ENCODE peak calls at places on chromosomes 4 and X, in four cellular contexts. W is breast epithelium, V is H9, N is sigmoid colon. Y is an unnamed sample. For H3K4me1, the result is how much of the 10 kb centered on the place peaks cover.

GRCh38 chr4:169765845-169766244 is 8.1 kb upstream of the HPF1 start:
- DNase-seq in W (no peak), V (no peak), N (no peak), Y (no peak)

GRCh38 chr4:126856906-126857305 is 775.9 kb upstream of the INTU start:
- DNase-seq in W (no peak), V (no peak), N (no peak), Y (no peak)

GRCh38 chrX:149877636-149878035 is 3.3 kb upstream of the MAGEA8 start:
- DNase-seq in W (no peak), V (no peak), N (no peak), Y (no peak)

GRCh38 chrX:96721398-96721797 is 36.8 kb downstream of the DIAPH2 start:
- DNase-seq in W (no peak), V (no peak), N (no peak), Y (no peak)

GRCh38 chr4:179097741-179098140 is 1655.5 kb upstream of the AGA start:
- DNase-seq in W (no peak), V (peak), N (no peak), Y (no peak)

GRCh38 chr4:48095441-48095840 is 38.6 kb downstream of the TXK start:
- DNase-seq in W (no peak), V (no peak), N (no peak), Y (no peak)

GRCh38 chrX:2935364-2935748 is 6.2 kb upstream of the ARSD start:
- DNase-seq in W (no peak), V (no peak), N (no peak), Y (no peak)

GRCh38 chr4:76407440-76408119 is 13.4 kb downstream of the CCDC158 start:
- DNase-seq in W (no peak), V (no peak), N (no peak), Y (no peak)

GRCh38 chr4:48194986-48195773 is 61.1 kb upstream of the TXK start:
- DNase-seq in W (no peak), V (no peak), N (no peak), Y (no peak)

GRCh38 chrX:22024577-22024976 is 7.5 kb upstream of the PHEX start:
- DNase-seq in W (no peak), V (no peak), N (no peak), Y (no peak)

GRCh38 chr4:106338671-106339070 is 22.3 kb downstream of the AIMP1 start:
- DNase-seq in W (no peak), V (no peak), N (no peak), Y (no peak)

GRCh38 chr4:142098380-142098779 is 462.0 kb downstream of the IL15 start:
- DNase-seq in W (no peak), V (no peak), N (no peak), Y (no peak)

GRCh38 chr4:38024203-38024504 is 64.0 kb downstream of the PTTG2 start:
- DNase-seq in W (no peak), V (no peak), N (no peak), Y (no peak)

GRCh38 chr4:153706519-153706918 is 22.4 kb downstream of the TLR2 start:
- DNase-seq in W (no peak), V (no peak), N (no peak), Y (no peak)

GRCh38 chr4:78661923-78662521 is 110.5 kb downstream of the ANXA3 start:
- DNase-seq in W (no peak), V (no peak), N (no peak), Y (peak)

GRCh38 chr4:100095729-100096595 is 94.3 kb downstream of the DDIT4L start:
- DNase-seq in W (peak), V (peak), N (peak), Y (no peak)

GRCh38 chr4:106264331-106264728 is 51.7 kb downstream of the TBCK start:
- DNase-seq in W (no peak), V (no peak), N (no peak), Y (no peak)

GRCh38 chrX:153649915-153650782 is 3.1 kb downstream of the DUSP9 start:
- DNase-seq in W (peak), V (peak), N (peak), Y (no peak)

GRCh38 chrX:42755820-42756219 is 22.1 kb downstream of the PPP1R2C start:
- DNase-seq in W (no peak), V (no peak), N (peak), Y (no peak)

GRCh38 chrX:84956304-84956703 is 47.4 kb upstream of the APOOL start:
- DNase-seq in W (no peak), V (no peak), N (no peak), Y (no peak)
- H3K4me1 ChIP-seq in W (under half), V (under half), N (under half), Y (under half)

GRCh38 chr4:128782875-128783614 is 26.5 kb upstream of the JADE1 start:
- DNase-seq in W (no peak), V (no peak), N (no peak), Y (no peak)

GRCh38 chr4:128782076-128782715 is 27.3 kb upstream of the JADE1 start:
- DNase-seq in W (no peak), V (no peak), N (no peak), Y (no peak)

DNA sequence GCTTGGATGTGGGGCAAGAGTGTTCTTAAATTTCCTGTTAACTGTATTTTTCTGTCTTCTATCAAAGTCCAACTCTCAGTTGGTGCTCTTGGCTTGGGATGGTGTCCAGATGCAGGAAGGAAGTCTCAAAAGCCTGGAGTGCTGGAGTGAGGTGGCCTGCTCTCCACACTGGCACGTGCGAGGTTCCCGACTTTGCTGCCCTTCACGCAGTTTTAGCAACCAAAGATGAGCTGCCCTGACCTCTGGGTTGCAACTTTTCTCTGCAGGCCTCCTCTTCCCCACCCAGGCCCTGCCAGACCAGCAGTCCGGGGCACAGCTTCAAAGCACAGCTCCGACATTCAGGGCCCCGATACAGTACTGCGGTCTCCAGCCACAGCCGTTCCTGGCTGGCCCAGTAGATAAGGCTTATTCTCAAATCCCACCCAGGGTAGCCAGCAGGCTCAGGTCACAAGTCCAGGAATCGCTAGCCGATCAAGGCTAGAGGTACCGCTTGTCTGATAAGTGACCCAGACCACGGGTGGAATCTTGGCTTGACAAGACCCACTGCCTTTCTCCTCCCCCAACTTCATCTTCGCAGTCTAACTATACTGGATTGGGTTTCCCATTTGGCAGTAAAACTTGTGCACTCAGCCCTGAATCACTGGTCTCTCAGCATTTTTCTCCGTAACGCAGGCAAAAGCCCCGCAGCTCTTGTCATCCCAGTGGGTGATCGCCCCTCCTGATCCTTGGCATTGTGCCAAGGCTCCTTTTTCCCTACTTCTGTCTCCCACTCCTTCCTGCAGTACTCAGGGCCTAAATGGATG is 21.8 kb upstream of the JADE1 start:
- DNase-seq in W (no peak), V (no peak), N (no peak), Y (no peak)
- H3K4me1 ChIP-seq in W (under half), V (under half), N (under half), Y (under half)

GRCh38 chr4:173248690-173249089 is 80.1 kb downstream of the GALNT7 start:
- DNase-seq in W (no peak), V (no peak), N (no peak), Y (no peak)

GRCh38 chr4:173243917-173244658 is 75.5 kb downstream of the GALNT7 start:
- DNase-seq in W (no peak), V (no peak), N (no peak), Y (no peak)

GRCh38 chr4:173243321-173243720 is 74.7 kb downstream of the GALNT7 start:
- DNase-seq in W (no peak), V (no peak), N (no peak), Y (no peak)

GRCh38 chr4:173247316-173247715 is 78.7 kb downstream of the GALNT7 start:
- DNase-seq in W (no peak), V (no peak), N (no peak), Y (no peak)

GRCh38 chr4:173246719-173247118 is 78.1 kb downstream of the GALNT7 start:
- DNase-seq in W (no peak), V (no peak), N (no peak), Y (no peak)
- H3K4me1 ChIP-seq in W (under half), V (under half), N (under half), Y (under half)

DNA sequence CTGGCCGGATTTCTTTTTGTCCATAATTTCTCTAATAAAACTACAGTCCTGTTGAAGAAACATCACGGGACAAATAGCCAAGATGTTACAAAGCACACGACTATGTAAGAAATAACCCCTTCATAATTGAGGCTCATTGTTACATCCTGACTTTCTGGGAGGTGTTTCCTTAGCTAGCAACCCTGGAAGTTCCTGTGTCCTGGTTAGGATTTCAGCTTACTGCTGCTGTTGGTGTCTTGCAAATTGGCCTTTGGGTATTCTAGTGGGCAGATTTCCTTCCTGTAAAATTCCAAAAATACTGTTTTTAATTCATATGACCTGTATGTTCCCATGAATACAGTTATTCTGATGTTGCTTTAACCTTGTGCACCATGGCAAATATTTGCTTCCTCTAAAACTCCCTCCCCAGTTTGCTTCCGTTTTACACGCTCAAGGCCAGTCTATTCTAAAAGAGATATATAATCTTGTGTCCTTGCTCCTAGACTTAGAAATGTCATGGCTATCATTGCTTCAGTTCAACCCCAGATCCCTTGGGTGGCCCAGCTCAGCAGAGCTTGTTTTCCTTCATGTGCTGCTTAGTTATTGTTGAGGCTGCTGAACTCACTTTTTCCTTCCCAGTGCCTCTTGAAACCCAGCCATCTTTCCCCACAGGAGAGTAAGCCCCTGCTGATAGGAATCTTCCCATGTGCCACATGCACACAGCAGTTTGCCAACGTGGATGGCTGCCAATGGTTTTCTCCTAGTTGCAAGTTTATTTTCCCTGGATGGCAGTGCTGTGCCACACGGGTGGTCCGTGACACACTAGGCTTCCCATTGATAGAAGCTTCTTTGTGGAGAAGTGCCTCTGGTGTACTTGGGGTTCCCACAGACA is 75.8 kb downstream of the TSPAN7 start:
- DNase-seq in W (peak), V (no peak), N (no peak), Y (no peak)
- H3K4me1 ChIP-seq in W (under half), V (under half), N (under half), Y (under half)

DNA sequence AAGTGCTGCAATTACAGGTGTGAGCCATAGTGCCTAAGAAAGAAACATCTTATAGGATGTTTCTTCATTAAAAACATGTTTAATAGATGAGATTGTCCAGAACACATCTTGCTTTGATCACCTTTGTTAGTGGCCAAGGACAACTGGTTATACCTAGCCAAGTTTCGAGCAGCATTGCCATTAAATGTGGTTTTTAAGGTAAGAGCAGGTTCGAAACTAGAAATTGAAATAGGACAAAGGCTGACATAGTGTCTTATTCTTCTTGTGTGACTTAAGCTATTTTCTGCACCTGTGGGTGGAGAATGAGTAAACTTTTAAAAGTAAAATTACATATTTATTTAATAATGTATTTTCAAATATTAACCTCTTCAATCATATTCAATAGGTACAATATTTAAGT is 59.0 kb downstream of the RBPJ start:
- DNase-seq in W (no peak), V (no peak), N (no peak), Y (no peak)
- H3K4me1 ChIP-seq in W (under half), V (under half), N (under half), Y (under half)